ENCODE peak calls at places on chromosomes 12 and 14, in nine cellular contexts. R is COR-L47; L is fibroblast of pulmonary artery; F is GM10248; W is stimulated activated CD4-positive, alpha-beta T cell treated with anti-CD3 and anti-CD28 coated beads, Interleukin-4, amount 100 ng/mL, for 24 hours; J is tibial nerve; A is amniotic stem cell; C is kidney glomerular epithelial cell; V is left cardiac atrium. I is an unnamed sample.

GRCh38 chr14:68328509-68328908 is 464.4 kb downstream of the ZFP36L1 start:
- DNase-seq in W (no peak), C (no peak), J (no peak), L (no peak), A (no peak), R (no peak), F (peak), V (no peak), I (no peak)

GRCh38 chr14:89254201-89254919 is 162.7 kb downstream of the FOXN3 start:
- DNase-seq in R (no peak), W (no peak), V (no peak), F (no peak), J (no peak), L (no peak), C (no peak), A (no peak), I (no peak)

GRCh38 chr14:63853831-63854293 is 1.1 kb downstream of the SYNE2 start:
- DNase-seq in J (peak), L (peak), F (peak), C (peak), V (peak), W (peak), A (peak), R (peak), I (peak)

GRCh38 chr12:22860926-22861325 is 236.0 kb downstream of the ETNK1 start:
- DNase-seq in R (no peak), V (no peak), F (no peak), A (no peak), J (no peak), C (no peak), W (no peak), L (no peak), I (no peak)

GRCh38 chr14:39266589-39266870 is 32.8 kb downstream of the MIA2 start:
- DNase-seq in W (no peak), F (no peak), R (no peak), C (peak), J (peak), V (peak), L (peak), A (peak), I (no peak)

GRCh38 chr12:89067436-89067835 is 284.9 kb downstream of the DUSP6 start:
- DNase-seq in J (no peak), C (peak), F (no peak), A (peak), V (no peak), L (peak), R (no peak), W (no peak), I (no peak)

GRCh38 chr12:48388430-48388829 is 37.7 kb upstream of the ZNF641 start:
- DNase-seq in R (no peak), C (no peak), F (no peak), V (no peak), A (no peak), W (no peak), J (no peak), L (peak), I (no peak)

GRCh38 chr14:64387232-64387737 is 868 bp upstream of the MTHFD1 start:
- DNase-seq in J (no peak), L (peak), F (no peak), V (no peak), C (no peak), A (no peak), W (no peak), R (peak), I (no peak)

GRCh38 chr12:104708891-104709290 is 249.2 kb downstream of the SLC41A2 start:
- DNase-seq in L (no peak), J (no peak), A (no peak), F (no peak), R (no peak), W (no peak), V (no peak), C (no peak), I (no peak)

GRCh38 chr12:103806807-103807206 is 34.2 kb downstream of the NT5DC3 start:
- DNase-seq in F (no peak), V (no peak), J (no peak), C (no peak), L (peak), A (no peak), W (no peak), R (no peak), I (no peak)

GRCh38 chr14:51139221-51139681 is 44.3 kb upstream of the TRIM9 start:
- DNase-seq in J (no peak), V (no peak), R (no peak), L (peak), A (no peak), F (no peak), W (no peak), C (peak), I (no peak)

GRCh38 chr14:87934185-87934584 is 58.8 kb downstream of the GALC start:
- DNase-seq in V (no peak), C (no peak), A (no peak), R (no peak), W (no peak), J (no peak), F (no peak), L (peak), I (no peak)

GRCh38 chr12:98053202-98053601 is 462.2 kb upstream of the TMPO start:
- DNase-seq in V (no peak), W (no peak), R (no peak), F (no peak), L (no peak), J (no peak), C (no peak), A (no peak), I (no peak)

GRCh38 chr12:41460906-41461305 is 272.8 kb downstream of the PDZRN4 start:
- DNase-seq in C (no peak), W (no peak), R (no peak), A (no peak), L (no peak), J (no peak), V (no peak), F (no peak), I (no peak)

GRCh38 chr14:70882771-70883492 is 24.3 kb upstream of the PCNX1 start:
- DNase-seq in V (no peak), J (no peak), C (peak), A (no peak), L (peak), F (no peak), W (no peak), R (no peak), I (no peak)

GRCh38 chr14:50666772-50667490 is 1.2 kb downstream of the SAV1 start:
- DNase-seq in R (no peak), J (no peak), F (no peak), L (peak), V (peak), W (peak), C (peak), A (peak), I (no peak)

GRCh38 chr12:101619868-101620761 is 25.3 kb downstream of the MYBPC1 start:
- DNase-seq in R (peak), C (no peak), V (no peak), F (no peak), W (no peak), J (no peak), A (no peak), L (no peak), I (no peak)

GRCh38 chr12:41055875-41056577 is 132.1 kb upstream of the PDZRN4 start:
- DNase-seq in W (no peak), J (no peak), F (no peak), R (no peak), V (no peak), C (no peak), A (no peak), L (no peak), I (no peak)

GRCh38 chr12:98606367-98606985 is 13.0 kb downstream of the SLC25A3 start:
- DNase-seq in F (no peak), L (no peak), C (no peak), A (no peak), J (no peak), R (no peak), W (no peak), V (no peak), I (no peak)

GRCh38 chr12:81591256-81591655 is 167.9 kb downstream of the PPFIA2 start:
- DNase-seq in F (no peak), R (no peak), L (no peak), A (no peak), C (no peak), J (no peak), W (no peak), V (no peak), I (no peak)

I was measured in effector CD8-positive, alpha-beta T cell.